ENCODE peak calls at places on chromosomes 5 and 9, in nine cellular contexts. S, W, Q, X, H, A, L, B and G are unnamed samples.

GRCh38 chr5:15737882-15738677 is 238.1 kb downstream of the FBXL7 start:
- DNase-seq in X (no peak), S (no peak), Q (no peak), L (no peak), B (no peak), A (no peak), H (no peak), W (no peak), G (no peak)

GRCh38 chr5:98349251-98349989 is 424.0 kb upstream of the RGMB start:
- DNase-seq in A (peak), S (no peak), L (peak), X (peak), W (no peak), B (no peak), Q (no peak), H (no peak), G (no peak)

GRCh38 chr9:33135086-33135958 is 31.8 kb downstream of the B4GALT1 start:
- DNase-seq in Q (no peak), B (no peak), X (no peak), W (no peak), S (no peak), L (no peak), A (no peak), H (peak), G (no peak)

GRCh38 chr5:168268949-168269943 is 22.2 kb upstream of the WWC1 start:
- DNase-seq in S (peak), L (peak), X (peak), W (peak), Q (peak), H (peak), B (peak), A (peak), G (peak)

GRCh38 chr9:101999441-101999840 is 261.0 kb upstream of the GRIN3A start:
- DNase-seq in B (no peak), L (no peak), W (no peak), H (no peak), A (no peak), X (no peak), S (no peak), Q (no peak), G (no peak)

GRCh38 chr5:81247441-81247972 is 14.4 kb downstream of the CKMT2 start:
- DNase-seq in A (no peak), H (no peak), B (no peak), S (no peak), Q (no peak), W (no peak), X (no peak), L (no peak), G (no peak)

GRCh38 chr5:96904054-96904931 is 28.0 kb downstream of the ERAP2 start:
- DNase-seq in W (no peak), S (no peak), L (no peak), B (no peak), A (no peak), H (no peak), X (no peak), Q (no peak), G (no peak)

GRCh38 chr9:79120533-79121315 is 451.0 kb upstream of the TLE4 start:
- DNase-seq in S (no peak), W (no peak), H (no peak), B (no peak), A (no peak), L (no peak), Q (no peak), X (no peak), G (no peak)

GRCh38 chr5:41433552-41434181 is 76.7 kb downstream of the PLCXD3 start:
- DNase-seq in H (no peak), X (no peak), S (no peak), B (no peak), A (no peak), W (no peak), Q (no peak), L (no peak), G (no peak)

GRCh38 chr9:85662558-85662957 is 79.2 kb downstream of the AGTPBP1 start:
- DNase-seq in A (no peak), S (no peak), X (no peak), H (no peak), L (no peak), W (no peak), B (no peak), Q (no peak), G (no peak)

GRCh38 chr5:144203750-144204596 is 33.3 kb downstream of the KCTD16 start:
- DNase-seq in X (peak), H (no peak), A (peak), L (peak), B (peak), S (no peak), Q (no peak), W (no peak), G (peak)

GRCh38 chr5:56580864-56581263 is 234.5 kb upstream of the MAP3K1 start:
- DNase-seq in W (no peak), H (no peak), B (no peak), S (no peak), A (no peak), Q (no peak), L (no peak), X (no peak), G (no peak)

GRCh38 chr9:36896296-36896695 is 137.8 kb downstream of the PAX5 start:
- DNase-seq in Q (no peak), X (no peak), W (no peak), A (no peak), B (no peak), L (no peak), H (no peak), S (no peak), G (no peak)

GRCh38 chr9:70049236-70049635 is 5.6 kb downstream of the MAMDC2 start:
- DNase-seq in B (peak), A (peak), S (peak), W (no peak), X (peak), L (no peak), Q (peak), H (peak), G (peak)

GRCh38 chr5:175388531-175388930 is 55.5 kb downstream of the DRD1 start:
- DNase-seq in A (no peak), H (no peak), Q (no peak), X (no peak), W (no peak), B (no peak), L (no peak), S (no peak), G (no peak)

GRCh38 chr9:14210428-14210827 is 103.5 kb downstream of the NFIB start:
- DNase-seq in B (no peak), L (no peak), H (no peak), X (no peak), W (no peak), S (no peak), Q (no peak), A (no peak), G (no peak)

GRCh38 chr9:78221425-78221824 is 14.4 kb upstream of the CEP78 start:
- DNase-seq in Q (no peak), H (no peak), W (no peak), X (no peak), L (no peak), B (no peak), A (no peak), S (no peak), G (no peak)

GRCh38 chr9:16985559-16986348 is 115.3 kb upstream of the BNC2 start:
- DNase-seq in W (no peak), L (no peak), H (no peak), X (no peak), Q (peak), S (no peak), B (no peak), A (no peak), G (no peak)

GRCh38 chr5:4042311-4042710 is 446.7 kb downstream of the IRX1 start:
- DNase-seq in Q (no peak), H (no peak), B (no peak), S (no peak), X (no peak), L (no peak), W (no peak), A (no peak), G (no peak)

GRCh38 chr9:114910541-114910940 is 19.9 kb downstream of the TNFSF8 start:
- DNase-seq in H (no peak), W (no peak), Q (no peak), L (no peak), X (no peak), B (no peak), S (no peak), A (no peak), G (no peak)

GRCh38 chr5:134964359-134965270 is 3.1 kb upstream of the CATSPER3 start:
- DNase-seq in X (no peak), S (no peak), H (no peak), A (no peak), Q (no peak), W (no peak), L (no peak), B (no peak), G (no peak)

GRCh38 chr5:116626272-116626723 is 51.7 kb upstream of the SEMA6A start:
- DNase-seq in L (no peak), S (peak), H (peak), A (no peak), B (peak), X (no peak), Q (peak), W (peak), G (peak)

GRCh38 chr9:87386490-87386889 is 111.2 kb upstream of the DAPK1 start:
- DNase-seq in S (no peak), W (no peak), Q (no peak), B (peak), X (no peak), A (peak), L (no peak), H (no peak), G (no peak)

GRCh38 chr5:142888469-142889085 is 118.4 kb downstream of the ARHGAP26 start:
- DNase-seq in A (peak), X (no peak), W (no peak), H (no peak), B (no peak), S (no peak), L (peak), Q (no peak), G (peak)

GRCh38 chr5:26700759-26701384 is 337.5 kb downstream of the CDH9 start:
- DNase-seq in W (no peak), X (peak), A (peak), H (no peak), B (no peak), S (no peak), Q (no peak), L (peak), G (no peak)

GRCh38 chr5:2017540-2018389 is 135.0 kb upstream of the IRX4 start:
- DNase-seq in H (no peak), X (peak), L (peak), B (no peak), W (no peak), A (no peak), Q (no peak), S (no peak), G (no peak)

GRCh38 chr5:96934291-96934694 is 1.6 kb upstream of the LNPEP start:
- DNase-seq in S (no peak), L (no peak), Q (no peak), H (no peak), W (no peak), A (no peak), X (no peak), B (no peak), G (peak)

GRCh38 chr5:4082966-4083564 is 487.4 kb downstream of the IRX1 start:
- DNase-seq in L (no peak), Q (no peak), X (no peak), H (no peak), S (no peak), B (no peak), W (no peak), A (no peak), G (no peak)

GRCh38 chr5:177972613-177973012 is 23.4 kb downstream of the PROP1 start:
- DNase-seq in W (no peak), B (no peak), X (no peak), S (no peak), H (no peak), L (no peak), A (no peak), Q (no peak), G (no peak)

GRCh38 chr9:87405677-87406544 is 91.8 kb upstream of the DAPK1 start:
- DNase-seq in A (no peak), L (no peak), X (no peak), S (no peak), W (no peak), Q (peak), B (no peak), H (no peak), G (peak)

GRCh38 chr9:759541-759940 is 82.0 kb upstream of the DMRT1 start:
- DNase-seq in S (no peak), H (no peak), X (no peak), L (no peak), A (no peak), W (no peak), Q (no peak), B (no peak), G (no peak)

GRCh38 chr5:43389679-43390329 is 22.4 kb downstream of the CCL28 start:
- DNase-seq in L (peak), S (peak), B (peak), H (no peak), W (no peak), A (peak), Q (no peak), X (peak), G (peak)

GRCh38 chr5:42824347-42824976 is 12.8 kb upstream of the SELENOP start:
- DNase-seq in L (no peak), H (no peak), W (no peak), A (no peak), S (no peak), Q (no peak), X (no peak), B (no peak), G (no peak)

GRCh38 chr9:133534346-133535284 is at the start of gene ADAMTSL2:
- DNase-seq in X (no peak), S (peak), L (no peak), H (peak), W (peak), Q (peak), A (no peak), B (peak), G (peak)

GRCh38 chr5:24232929-24233328 is 411.8 kb downstream of the CDH10 start:
- DNase-seq in S (no peak), A (no peak), X (no peak), L (no peak), W (no peak), H (no peak), B (no peak), Q (no peak), G (no peak)

GRCh38 chr5:38500861-38501260 is 55.6 kb downstream of the LIFR start:
- DNase-seq in H (no peak), Q (no peak), S (no peak), W (no peak), A (peak), B (no peak), L (no peak), X (no peak), G (no peak)

GRCh38 chr9:134641173-134641985 is at the start of gene COL5A1:
- DNase-seq in W (peak), H (peak), B (peak), Q (peak), L (no peak), S (peak), A (peak), X (no peak), G (peak)

GRCh38 chr9:20321683-20322082 is 300.6 kb downstream of the MLLT3 start:
- DNase-seq in B (no peak), X (no peak), W (no peak), A (no peak), Q (no peak), L (no peak), H (no peak), S (no peak), G (no peak)

GRCh38 chr5:76604838-76605237 is 18.4 kb downstream of the F2RL2 start:
- DNase-seq in Q (no peak), A (no peak), H (no peak), W (no peak), L (no peak), B (no peak), S (no peak), X (no peak), G (no peak)

GRCh38 chr9:21542780-21543179 is 60.7 kb upstream of the IFNE start:
- DNase-seq in W (no peak), H (no peak), S (no peak), B (no peak), L (no peak), A (no peak), X (no peak), Q (no peak), G (no peak)
- H3K27ac ChIP-seq in W (no peak), H (no peak), S (no peak), B (peak), L (peak), A (peak), X (no peak), Q (no peak), G (no peak)

DNA sequence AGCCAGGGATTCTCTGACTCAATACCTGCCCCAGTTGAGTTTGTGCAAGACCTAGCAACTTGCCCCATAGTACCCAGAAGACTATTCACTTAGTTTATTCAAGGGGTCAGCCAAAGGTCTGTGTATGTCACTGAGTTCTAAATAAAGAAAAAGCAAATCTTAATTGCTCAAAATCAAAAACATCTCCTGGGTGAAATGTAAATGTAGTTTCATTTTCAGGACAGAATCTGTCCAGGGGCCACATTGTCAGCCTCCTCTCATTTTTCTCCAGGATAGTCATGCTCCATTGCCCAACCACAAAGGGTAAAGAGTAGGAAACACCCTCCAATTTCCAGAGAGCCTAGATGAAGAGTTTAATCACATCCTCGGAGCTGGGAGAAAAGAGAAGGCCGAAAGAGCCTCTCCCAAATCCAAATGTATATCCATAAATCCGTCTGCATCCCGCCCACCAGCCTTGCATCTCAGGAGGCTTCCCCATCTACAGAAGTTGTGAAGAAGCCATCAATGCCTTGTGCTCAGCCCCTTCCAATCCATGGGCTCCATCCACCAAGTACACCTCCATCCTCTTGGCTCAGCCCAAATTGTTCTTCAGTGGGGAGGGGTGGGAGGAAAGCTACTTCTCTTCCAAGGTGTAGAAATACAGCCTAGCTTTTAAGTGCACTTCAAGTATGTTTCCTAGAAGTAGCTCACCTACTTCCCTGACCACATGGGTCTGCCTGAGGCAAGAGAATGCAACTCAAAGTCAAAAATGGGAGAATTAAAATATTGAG is 26.9 kb downstream of the ADAM19 start:
- DNase-seq in B (no peak), X (no peak), H (no peak), L (no peak), W (no peak), A (peak), Q (no peak), S (no peak), G (no peak)
- H3K27ac ChIP-seq in B (peak), X (no peak), H (no peak), L (no peak), W (no peak), A (peak), Q (peak), S (peak), G (peak)

DNA sequence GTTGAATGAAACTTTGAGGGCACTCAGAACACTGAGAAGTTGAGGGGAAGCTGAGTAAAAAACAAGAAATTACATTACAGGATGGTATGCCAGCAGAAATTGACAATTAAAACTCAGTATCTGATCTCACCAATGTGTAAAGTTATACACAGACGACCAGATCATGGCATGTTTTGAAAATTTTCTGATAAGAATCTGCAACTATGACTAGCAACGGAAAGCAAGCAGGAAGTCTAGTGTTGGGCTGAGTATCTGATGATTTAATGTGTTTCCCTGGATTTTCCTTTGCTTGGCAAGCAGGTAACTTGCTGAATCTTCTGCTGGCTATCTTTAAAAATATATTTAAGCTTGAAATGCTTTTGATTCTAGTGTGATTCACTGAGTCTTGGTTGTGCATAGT is 5.2 kb upstream of the GCNT4 start:
- DNase-seq in Q (no peak), X (no peak), S (no peak), H (no peak), L (no peak), A (no peak), W (no peak), B (no peak), G (no peak)
- H3K27ac ChIP-seq in Q (no peak), X (no peak), S (no peak), H (no peak), L (no peak), A (no peak), W (no peak), B (no peak), G (no peak)

GRCh38 chr9:98335666-98336065 is 80.2 kb upstream of the TBC1D2 start:
- DNase-seq in X (no peak), B (no peak), Q (no peak), S (no peak), L (no peak), W (no peak), H (no peak), A (no peak), G (no peak)
- H3K27ac ChIP-seq in X (no peak), B (no peak), Q (no peak), S (no peak), L (no peak), W (no peak), H (no peak), A (no peak), G (no peak)

DNA sequence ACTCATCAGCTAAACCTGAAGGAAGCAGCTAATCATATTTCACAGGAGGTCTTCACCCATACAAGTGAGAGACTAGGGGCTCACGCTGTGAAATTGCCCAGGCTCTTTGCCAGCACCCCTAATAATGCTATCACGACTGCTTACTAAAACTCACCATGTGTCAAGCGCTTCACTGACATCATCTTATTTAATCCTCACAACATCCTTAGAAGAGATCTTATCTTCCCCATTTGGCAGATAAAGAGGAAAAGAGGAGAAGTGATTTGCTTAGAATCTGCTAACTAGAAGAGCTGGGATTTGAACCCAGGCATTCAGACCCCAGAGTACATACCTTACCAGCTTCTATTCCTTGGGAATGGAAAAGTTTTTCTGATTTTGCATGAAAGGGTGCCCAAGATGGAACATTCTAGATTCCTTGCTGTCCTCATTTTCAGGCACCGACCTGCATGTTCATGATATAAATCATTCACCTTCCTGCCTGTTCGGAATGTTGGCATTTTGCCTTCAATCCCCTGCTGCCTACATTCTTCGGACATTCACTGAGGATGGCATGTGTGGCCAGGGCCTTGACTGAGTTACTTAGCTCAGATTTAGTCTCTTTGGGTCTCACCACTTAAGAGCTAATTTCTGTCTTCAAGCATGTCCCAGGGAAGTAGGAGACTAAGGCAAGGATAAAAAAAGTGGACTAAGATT is 88.1 kb downstream of the SH3TC2 start:
- DNase-seq in S (no peak), L (no peak), H (no peak), A (no peak), X (no peak), B (no peak), Q (no peak), W (no peak), G (no peak)
- H3K27ac ChIP-seq in S (no peak), L (no peak), H (no peak), A (no peak), X (no peak), B (no peak), Q (no peak), W (no peak), G (no peak)

DNA sequence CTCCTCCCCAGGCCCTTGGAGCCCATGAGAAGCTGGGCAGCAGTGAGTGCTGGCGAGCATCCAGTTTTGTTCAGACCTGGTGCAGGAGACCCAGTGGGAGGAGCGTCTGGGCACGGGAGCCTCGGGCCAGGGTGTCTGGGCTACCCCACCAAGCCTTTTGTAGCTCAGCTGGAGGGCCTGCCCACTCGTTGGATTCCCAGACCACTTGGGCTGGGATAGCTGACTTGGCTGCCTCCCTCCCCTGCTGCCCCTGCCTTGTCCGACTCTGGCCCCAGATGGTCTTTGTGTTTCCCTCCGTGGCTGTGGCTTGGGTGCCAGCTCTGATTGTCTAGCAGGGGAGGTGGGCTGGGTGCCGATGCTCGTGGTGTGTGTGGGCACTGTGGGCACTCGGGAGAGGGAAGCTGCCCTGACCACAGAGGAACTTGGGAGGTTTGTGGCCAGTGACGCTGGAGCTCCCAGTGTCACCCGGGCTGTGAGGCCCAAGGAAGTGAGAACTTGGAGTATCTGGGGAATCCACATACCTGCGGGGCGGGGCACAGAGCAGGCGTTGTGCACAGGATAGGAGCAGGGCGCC is 47.3 kb downstream of the WNK2 start:
- DNase-seq in L (no peak), X (no peak), Q (peak), A (peak), W (peak), B (peak), S (peak), H (no peak), G (no peak)
- H3K27ac ChIP-seq in L (no peak), X (no peak), Q (no peak), A (no peak), W (peak), B (peak), S (peak), H (no peak), G (no peak)